ENCODE peak calls at places on chromosomes 7 and 10, in seven cellular contexts. B is upper lobe of right lung, F is GM03348, G is globus pallidus, J is stomach, Y is fibroblast of pulmonary artery, U is GM20000. E is an unnamed sample.

GRCh38 chr10:133075346-133076137 is 12.2 kb upstream of the ADGRA1 start:
- DNase-seq in B (no peak), F (no peak), G (no peak), J (no peak), Y (no peak), U (no peak), E (no peak)

GRCh38 chr10:48574817-48575380 is 30.0 kb downstream of the ARHGAP22 start:
- DNase-seq in B (no peak), F (no peak), G (no peak), J (no peak), Y (no peak), U (no peak), E (no peak)

GRCh38 chr7:2012981-2013380 is 219.8 kb downstream of the MAD1L1 start:
- DNase-seq in B (peak; percentile 59), F (peak; percentile 64), G (peak; percentile 51), J (peak; percentile 66), Y (peak; percentile 27), U (no peak), E (peak; percentile 62)

GRCh38 chr7:67022501-67022900 is 25.9 kb downstream of the TYW1 start:
- DNase-seq in B (no peak), F (peak; percentile 12), G (peak; percentile 31), J (no peak), Y (no peak), U (no peak), E (no peak)

GRCh38 chr7:69739906-69740545 is 141.8 kb downstream of the AUTS2 start:
- DNase-seq in B (no peak), F (peak; percentile 17), G (peak; percentile 66), J (no peak), Y (peak; percentile 60), U (peak; percentile 51), E (peak; percentile 82)

GRCh38 chr10:131872837-131873375 is 27.9 kb upstream of the PPP2R2D start:
- DNase-seq in B (peak; percentile 56), F (no peak), G (no peak), J (no peak), Y (no peak), U (no peak), E (peak; percentile 56)

GRCh38 chr10:103044942-103045489 is 126.9 kb downstream of the CNNM2 start:
- DNase-seq in B (no peak), F (peak; percentile 61), G (no peak), J (no peak), Y (peak; percentile 16), U (no peak), E (no peak)

GRCh38 chr10:8829592-8829991 is 775.1 kb downstream of the GATA3 start:
- DNase-seq in B (no peak), F (no peak), G (no peak), J (no peak), Y (no peak), U (no peak), E (no peak)

GRCh38 chr7:73369009-73369408 is 41.0 kb downstream of the FKBP6 start:
- DNase-seq in B (no peak), F (no peak), G (no peak), J (no peak), Y (no peak), U (no peak), E (no peak)

GRCh38 chr10:91592282-91593020 is 40.4 kb downstream of the PPP1R3C start:
- DNase-seq in B (no peak), F (no peak), G (no peak), J (no peak), Y (no peak), U (no peak), E (no peak)

GRCh38 chr10:4812952-4813351 is 13.1 kb upstream of the AKR1E2 start:
- DNase-seq in B (no peak), F (peak; percentile 57), G (no peak), J (no peak), Y (peak; percentile 73), U (no peak), E (no peak)

E was measured in sigmoid colon.